ENCODE peak calls at places on chromosome 14, in eight cellular contexts. One of them, this sample, is unnamed. For H3K4me1, the result is how much of the 10 kb centered on the place peaks cover.

GRCh38 chr14:101730626-101731186 is 30.8 kb upstream of the PPP2R5C start:
- DNase-seq in CD4-positive, CD25-positive, alpha-beta regulatory T cell: no peak
- DNase-seq in lung: no peak
- DNase-seq in right cardiac atrium: no peak
- DNase-seq in uterus: no peak
- DNase-seq in A549: no peak
- DNase-seq in fibroblast of lung: no peak
- DNase-seq in CD4-positive, alpha-beta memory T cell: no peak
- DNase-seq in this sample: no peak

GRCh38 chr14:55593698-55594097 is 13.7 kb downstream of the KTN1 start:
- DNase-seq in CD4-positive, CD25-positive, alpha-beta regulatory T cell: no peak
- DNase-seq in lung: no peak
- DNase-seq in right cardiac atrium: no peak
- DNase-seq in uterus: no peak
- DNase-seq in A549: no peak
- DNase-seq in fibroblast of lung: no peak
- DNase-seq in CD4-positive, alpha-beta memory T cell: no peak
- DNase-seq in this sample: no peak

GRCh38 chr14:91861091-91861490 is 6.2 kb downstream of the TC2N start:
- DNase-seq in CD4-positive, CD25-positive, alpha-beta regulatory T cell: peak
- DNase-seq in lung: no peak
- DNase-seq in right cardiac atrium: no peak
- DNase-seq in uterus: no peak
- DNase-seq in A549: no peak
- DNase-seq in fibroblast of lung: no peak
- DNase-seq in CD4-positive, alpha-beta memory T cell: peak
- DNase-seq in this sample: no peak

GRCh38 chr14:69234106-69234505 is 25.9 kb upstream of the GALNT16 start:
- DNase-seq in CD4-positive, CD25-positive, alpha-beta regulatory T cell: no peak
- DNase-seq in lung: no peak
- DNase-seq in right cardiac atrium: no peak
- DNase-seq in uterus: no peak
- DNase-seq in A549: no peak
- DNase-seq in fibroblast of lung: no peak
- DNase-seq in CD4-positive, alpha-beta memory T cell: no peak
- DNase-seq in this sample: no peak

GRCh38 chr14:99188721-99189120 is 83.3 kb downstream of the BCL11B start:
- DNase-seq in CD4-positive, CD25-positive, alpha-beta regulatory T cell: peak
- DNase-seq in lung: no peak
- DNase-seq in right cardiac atrium: no peak
- DNase-seq in uterus: no peak
- DNase-seq in A549: no peak
- DNase-seq in fibroblast of lung: no peak
- DNase-seq in CD4-positive, alpha-beta memory T cell: no peak
- DNase-seq in this sample: no peak

GRCh38 chr14:54338696-54339317 is 58.0 kb upstream of the CDKN3 start:
- DNase-seq in CD4-positive, CD25-positive, alpha-beta regulatory T cell: no peak
- DNase-seq in lung: peak
- DNase-seq in right cardiac atrium: no peak
- DNase-seq in uterus: no peak
- DNase-seq in A549: peak
- DNase-seq in fibroblast of lung: peak
- DNase-seq in CD4-positive, alpha-beta memory T cell: no peak
- DNase-seq in this sample: no peak

GRCh38 chr14:55789442-55789841 is 209.4 kb downstream of the KTN1 start:
- DNase-seq in CD4-positive, CD25-positive, alpha-beta regulatory T cell: no peak
- DNase-seq in lung: no peak
- DNase-seq in right cardiac atrium: no peak
- DNase-seq in uterus: no peak
- DNase-seq in A549: no peak
- DNase-seq in fibroblast of lung: peak
- DNase-seq in CD4-positive, alpha-beta memory T cell: no peak
- DNase-seq in this sample: no peak

GRCh38 chr14:77337880-77338279 is 17.0 kb downstream of the GSTZ1 start:
- DNase-seq in CD4-positive, CD25-positive, alpha-beta regulatory T cell: no peak
- DNase-seq in lung: no peak
- DNase-seq in right cardiac atrium: no peak
- DNase-seq in uterus: no peak
- DNase-seq in A549: no peak
- DNase-seq in fibroblast of lung: no peak
- DNase-seq in CD4-positive, alpha-beta memory T cell: no peak
- DNase-seq in this sample: no peak

GRCh38 chr14:97027256-97027999 is 230.2 kb downstream of the VRK1 start:
- DNase-seq in CD4-positive, CD25-positive, alpha-beta regulatory T cell: no peak
- DNase-seq in lung: no peak
- DNase-seq in right cardiac atrium: no peak
- DNase-seq in uterus: no peak
- DNase-seq in A549: no peak
- DNase-seq in fibroblast of lung: no peak
- DNase-seq in CD4-positive, alpha-beta memory T cell: no peak
- DNase-seq in this sample: no peak

GRCh38 chr14:78356406-78356805 is 186.2 kb downstream of the NRXN3 start:
- DNase-seq in CD4-positive, CD25-positive, alpha-beta regulatory T cell: no peak
- DNase-seq in lung: no peak
- DNase-seq in right cardiac atrium: no peak
- DNase-seq in uterus: no peak
- DNase-seq in A549: no peak
- DNase-seq in fibroblast of lung: no peak
- DNase-seq in CD4-positive, alpha-beta memory T cell: no peak
- DNase-seq in this sample: no peak

GRCh38 chr14:30191639-30192279 is 264.1 kb upstream of the PRKD1 start:
- DNase-seq in CD4-positive, CD25-positive, alpha-beta regulatory T cell: no peak
- DNase-seq in lung: no peak
- DNase-seq in right cardiac atrium: no peak
- DNase-seq in uterus: no peak
- DNase-seq in A549: no peak
- DNase-seq in fibroblast of lung: peak
- DNase-seq in CD4-positive, alpha-beta memory T cell: no peak
- DNase-seq in this sample: no peak
- H3K4me1 ChIP-seq in CD4-positive, CD25-positive, alpha-beta regulatory T cell: under half
- H3K4me1 ChIP-seq in lung: under half
- H3K4me1 ChIP-seq in right cardiac atrium: under half
- H3K4me1 ChIP-seq in uterus: under half
- H3K4me1 ChIP-seq in A549: under half
- H3K4me1 ChIP-seq in fibroblast of lung: under half
- H3K4me1 ChIP-seq in CD4-positive, alpha-beta memory T cell: under half
- H3K4me1 ChIP-seq in this sample: under half

GRCh38 chr14:95185033-95185432 is 27.7 kb upstream of the DICER1 start:
- DNase-seq in CD4-positive, CD25-positive, alpha-beta regulatory T cell: no peak
- DNase-seq in lung: no peak
- DNase-seq in right cardiac atrium: peak
- DNase-seq in uterus: no peak
- DNase-seq in A549: no peak
- DNase-seq in fibroblast of lung: no peak
- DNase-seq in CD4-positive, alpha-beta memory T cell: no peak
- DNase-seq in this sample: peak

GRCh38 chr14:95183532-95184412 is 26.4 kb upstream of the DICER1 start:
- DNase-seq in CD4-positive, CD25-positive, alpha-beta regulatory T cell: no peak
- DNase-seq in lung: no peak
- DNase-seq in right cardiac atrium: no peak
- DNase-seq in uterus: no peak
- DNase-seq in A549: no peak
- DNase-seq in fibroblast of lung: no peak
- DNase-seq in CD4-positive, alpha-beta memory T cell: no peak
- DNase-seq in this sample: no peak

GRCh38 chr14:95185452-95186392 is 28.4 kb upstream of the DICER1 start:
- DNase-seq in CD4-positive, CD25-positive, alpha-beta regulatory T cell: no peak
- DNase-seq in lung: peak
- DNase-seq in right cardiac atrium: peak
- DNase-seq in uterus: peak
- DNase-seq in A549: no peak
- DNase-seq in fibroblast of lung: peak
- DNase-seq in CD4-positive, alpha-beta memory T cell: no peak
- DNase-seq in this sample: peak

GRCh38 chr14:95183082-95183481 is 25.8 kb upstream of the DICER1 start:
- DNase-seq in CD4-positive, CD25-positive, alpha-beta regulatory T cell: no peak
- DNase-seq in lung: no peak
- DNase-seq in right cardiac atrium: no peak
- DNase-seq in uterus: no peak
- DNase-seq in A549: no peak
- DNase-seq in fibroblast of lung: no peak
- DNase-seq in CD4-positive, alpha-beta memory T cell: no peak
- DNase-seq in this sample: no peak

DNA sequence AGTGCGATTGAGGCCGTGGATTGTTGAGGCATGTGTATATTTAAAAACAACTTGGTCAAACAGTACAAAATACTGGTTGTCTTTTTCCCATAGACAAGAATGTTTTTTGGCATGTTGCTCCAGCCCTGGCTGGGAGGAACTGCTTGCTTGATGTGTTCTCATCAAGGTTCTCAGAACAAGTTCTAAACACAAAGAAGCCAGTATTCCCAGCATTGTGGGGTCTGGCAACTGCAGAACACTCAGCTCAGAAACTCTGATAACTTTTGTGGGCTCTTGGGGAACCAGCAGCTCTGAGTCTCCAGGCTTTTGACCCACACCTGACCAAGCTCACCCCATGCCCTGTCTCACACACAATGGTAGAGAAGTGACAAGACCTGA is 27.1 kb upstream of the DICER1 start:
- DNase-seq in CD4-positive, CD25-positive, alpha-beta regulatory T cell: no peak
- DNase-seq in lung: no peak
- DNase-seq in right cardiac atrium: peak
- DNase-seq in uterus: peak
- DNase-seq in A549: no peak
- DNase-seq in fibroblast of lung: no peak
- DNase-seq in CD4-positive, alpha-beta memory T cell: no peak
- DNase-seq in this sample: peak
- H3K4me1 ChIP-seq in CD4-positive, CD25-positive, alpha-beta regulatory T cell: under half
- H3K4me1 ChIP-seq in lung: under half
- H3K4me1 ChIP-seq in right cardiac atrium: under half
- H3K4me1 ChIP-seq in uterus: under half
- H3K4me1 ChIP-seq in A549: under half
- H3K4me1 ChIP-seq in fibroblast of lung: under half
- H3K4me1 ChIP-seq in CD4-positive, alpha-beta memory T cell: under half
- H3K4me1 ChIP-seq in this sample: under half

GRCh38 chr14:44989497-44990440 is 27.8 kb downstream of the TOGARAM1 start:
- DNase-seq in CD4-positive, CD25-positive, alpha-beta regulatory T cell: no peak
- DNase-seq in lung: no peak
- DNase-seq in right cardiac atrium: no peak
- DNase-seq in uterus: no peak
- DNase-seq in A549: no peak
- DNase-seq in fibroblast of lung: no peak
- DNase-seq in CD4-positive, alpha-beta memory T cell: no peak
- DNase-seq in this sample: no peak

GRCh38 chr14:44995770-44996294 is 33.8 kb downstream of the TOGARAM1 start:
- DNase-seq in CD4-positive, CD25-positive, alpha-beta regulatory T cell: no peak
- DNase-seq in lung: no peak
- DNase-seq in right cardiac atrium: no peak
- DNase-seq in uterus: no peak
- DNase-seq in A549: no peak
- DNase-seq in fibroblast of lung: no peak
- DNase-seq in CD4-positive, alpha-beta memory T cell: no peak
- DNase-seq in this sample: no peak

GRCh38 chr14:44995196-44995595 is 33.2 kb downstream of the TOGARAM1 start:
- DNase-seq in CD4-positive, CD25-positive, alpha-beta regulatory T cell: no peak
- DNase-seq in lung: no peak
- DNase-seq in right cardiac atrium: no peak
- DNase-seq in uterus: no peak
- DNase-seq in A549: no peak
- DNase-seq in fibroblast of lung: no peak
- DNase-seq in CD4-positive, alpha-beta memory T cell: no peak
- DNase-seq in this sample: no peak
- H3K4me1 ChIP-seq in CD4-positive, CD25-positive, alpha-beta regulatory T cell: under half
- H3K4me1 ChIP-seq in lung: under half
- H3K4me1 ChIP-seq in right cardiac atrium: under half
- H3K4me1 ChIP-seq in uterus: under half
- H3K4me1 ChIP-seq in A549: half or more
- H3K4me1 ChIP-seq in fibroblast of lung: under half
- H3K4me1 ChIP-seq in CD4-positive, alpha-beta memory T cell: under half
- H3K4me1 ChIP-seq in this sample: under half

GRCh38 chr14:47606601-47607000 is 68.8 kb downstream of the MDGA2 start:
- DNase-seq in CD4-positive, CD25-positive, alpha-beta regulatory T cell: no peak
- DNase-seq in lung: no peak
- DNase-seq in right cardiac atrium: no peak
- DNase-seq in uterus: no peak
- DNase-seq in A549: no peak
- DNase-seq in fibroblast of lung: no peak
- DNase-seq in CD4-positive, alpha-beta memory T cell: no peak
- DNase-seq in this sample: no peak
- H3K4me1 ChIP-seq in CD4-positive, CD25-positive, alpha-beta regulatory T cell: under half
- H3K4me1 ChIP-seq in lung: under half
- H3K4me1 ChIP-seq in right cardiac atrium: under half
- H3K4me1 ChIP-seq in uterus: under half
- H3K4me1 ChIP-seq in A549: under half
- H3K4me1 ChIP-seq in fibroblast of lung: under half
- H3K4me1 ChIP-seq in CD4-positive, alpha-beta memory T cell: under half
- H3K4me1 ChIP-seq in this sample: under half

GRCh38 chr14:23141706-23142467 is 22.8 kb upstream of the CEBPE start:
- DNase-seq in CD4-positive, CD25-positive, alpha-beta regulatory T cell: no peak
- DNase-seq in lung: peak
- DNase-seq in right cardiac atrium: peak
- DNase-seq in uterus: peak
- DNase-seq in A549: peak
- DNase-seq in fibroblast of lung: peak
- DNase-seq in CD4-positive, alpha-beta memory T cell: no peak
- DNase-seq in this sample: peak

GRCh38 chr14:23142826-23143225 is 23.8 kb upstream of the CEBPE start:
- DNase-seq in CD4-positive, CD25-positive, alpha-beta regulatory T cell: no peak
- DNase-seq in lung: no peak
- DNase-seq in right cardiac atrium: no peak
- DNase-seq in uterus: no peak
- DNase-seq in A549: no peak
- DNase-seq in fibroblast of lung: no peak
- DNase-seq in CD4-positive, alpha-beta memory T cell: no peak
- DNase-seq in this sample: no peak

GRCh38 chr14:23146423-23146910 is 27.4 kb upstream of the CEBPE start:
- DNase-seq in CD4-positive, CD25-positive, alpha-beta regulatory T cell: no peak
- DNase-seq in lung: no peak
- DNase-seq in right cardiac atrium: no peak
- DNase-seq in uterus: no peak
- DNase-seq in A549: no peak
- DNase-seq in fibroblast of lung: no peak
- DNase-seq in CD4-positive, alpha-beta memory T cell: no peak
- DNase-seq in this sample: no peak

GRCh38 chr14:23145794-23146422 is 26.9 kb upstream of the CEBPE start:
- DNase-seq in CD4-positive, CD25-positive, alpha-beta regulatory T cell: no peak
- DNase-seq in lung: no peak
- DNase-seq in right cardiac atrium: no peak
- DNase-seq in uterus: peak
- DNase-seq in A549: no peak
- DNase-seq in fibroblast of lung: peak
- DNase-seq in CD4-positive, alpha-beta memory T cell: no peak
- DNase-seq in this sample: no peak

DNA sequence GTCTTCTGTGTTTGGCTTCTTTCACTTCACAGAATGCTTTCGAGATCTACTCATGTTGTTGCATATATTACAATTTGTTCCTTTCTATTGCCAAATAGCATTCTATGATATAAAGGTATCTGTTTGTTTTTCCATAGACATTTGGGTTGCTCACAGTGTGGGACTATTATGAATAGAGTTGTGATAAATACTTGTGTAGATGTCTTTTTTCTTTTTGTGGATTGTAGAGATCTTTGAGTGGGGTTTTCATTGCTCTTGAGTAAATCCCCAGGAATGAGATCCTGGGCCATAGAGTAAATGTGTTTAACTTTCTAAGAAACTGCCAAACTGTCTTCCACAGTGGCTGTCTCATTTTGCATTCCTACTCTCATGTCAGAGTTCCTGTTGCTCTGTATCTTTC is 24.9 kb upstream of the CEBPE start:
- DNase-seq in CD4-positive, CD25-positive, alpha-beta regulatory T cell: no peak
- DNase-seq in lung: no peak
- DNase-seq in right cardiac atrium: no peak
- DNase-seq in uterus: no peak
- DNase-seq in A549: no peak
- DNase-seq in fibroblast of lung: no peak
- DNase-seq in CD4-positive, alpha-beta memory T cell: no peak
- DNase-seq in this sample: no peak
- H3K4me1 ChIP-seq in CD4-positive, CD25-positive, alpha-beta regulatory T cell: under half
- H3K4me1 ChIP-seq in lung: under half
- H3K4me1 ChIP-seq in right cardiac atrium: under half
- H3K4me1 ChIP-seq in uterus: under half
- H3K4me1 ChIP-seq in A549: under half
- H3K4me1 ChIP-seq in fibroblast of lung: under half
- H3K4me1 ChIP-seq in CD4-positive, alpha-beta memory T cell: under half
- H3K4me1 ChIP-seq in this sample: under half